ENCODE peak calls at places on chromosomes 7 and 10, in ten cellular contexts. V is HL-60, S is H1, R is body of pancreas, H is GM13976, G is GM12864, K is astrocyte, I is choroid plexus epithelial cell, P is AG09309, B is NB4. Z is an unnamed sample.

GRCh38 chr7:82221152-82221674 is 222.4 kb downstream of the CACNA2D1 start:
- DNase-seq in V (no peak), S (no peak), R (no peak), H (no peak), G (no peak), K (no peak), I (no peak), P (no peak), B (no peak), Z (no peak)

GRCh38 chr7:85025312-85025756 is 161.5 kb downstream of the SEMA3D start:
- DNase-seq in V (no peak), S (no peak), R (peak), H (no peak), G (no peak), K (peak), I (peak), P (no peak), B (no peak), Z (no peak)

GRCh38 chr10:130192276-130192848 is 56.2 kb downstream of the GLRX3 start:
- DNase-seq in V (no peak), S (no peak), R (no peak), H (no peak), G (no peak), K (no peak), I (no peak), P (no peak), B (no peak), Z (no peak)

GRCh38 chr10:91313761-91314520 is 93.5 kb downstream of the PCGF5 start:
- DNase-seq in V (no peak), S (no peak), R (no peak), H (no peak), G (no peak), K (peak), I (peak), P (no peak), B (no peak), Z (no peak)

GRCh38 chr7:3028767-3029111 is 14.9 kb downstream of the CARD11 start:
- DNase-seq in V (no peak), S (no peak), R (no peak), H (no peak), G (no peak), K (no peak), I (no peak), P (no peak), B (no peak), Z (no peak)

GRCh38 chr7:140275069-140275961 is 98.5 kb upstream of the KDM7A start:
- DNase-seq in V (no peak), S (no peak), R (no peak), H (no peak), G (no peak), K (no peak), I (peak), P (peak), B (no peak), Z (no peak)

GRCh38 chr10:69786791-69787190 is 14.9 kb upstream of the COL13A1 start:
- DNase-seq in V (no peak), S (no peak), R (no peak), H (no peak), G (no peak), K (no peak), I (peak), P (no peak), B (peak), Z (no peak)

GRCh38 chr10:99534939-99535763 is 2.4 kb downstream of the NKX2-3 start:
- DNase-seq in V (no peak), S (peak), R (no peak), H (peak), G (no peak), K (no peak), I (no peak), P (no peak), B (peak), Z (peak)

GRCh38 chr7:151271699-151272355 is 23.3 kb upstream of the SMARCD3 start:
- DNase-seq in V (peak), S (no peak), R (peak), H (no peak), G (no peak), K (no peak), I (peak), P (no peak), B (peak), Z (no peak)

GRCh38 chr7:151273646-151274375 is 25.3 kb upstream of the SMARCD3 start:
- DNase-seq in V (no peak), S (no peak), R (no peak), H (no peak), G (no peak), K (no peak), I (no peak), P (no peak), B (no peak), Z (no peak)

GRCh38 chr7:151272877-151273276 is 24.4 kb upstream of the SMARCD3 start:
- DNase-seq in V (no peak), S (no peak), R (no peak), H (no peak), G (no peak), K (no peak), I (no peak), P (no peak), B (no peak), Z (no peak)

GRCh38 chr7:151274376-151274760 is 25.9 kb upstream of the SMARCD3 start:
- DNase-seq in V (no peak), S (no peak), R (no peak), H (no peak), G (no peak), K (no peak), I (no peak), P (no peak), B (no peak), Z (no peak)

DNA sequence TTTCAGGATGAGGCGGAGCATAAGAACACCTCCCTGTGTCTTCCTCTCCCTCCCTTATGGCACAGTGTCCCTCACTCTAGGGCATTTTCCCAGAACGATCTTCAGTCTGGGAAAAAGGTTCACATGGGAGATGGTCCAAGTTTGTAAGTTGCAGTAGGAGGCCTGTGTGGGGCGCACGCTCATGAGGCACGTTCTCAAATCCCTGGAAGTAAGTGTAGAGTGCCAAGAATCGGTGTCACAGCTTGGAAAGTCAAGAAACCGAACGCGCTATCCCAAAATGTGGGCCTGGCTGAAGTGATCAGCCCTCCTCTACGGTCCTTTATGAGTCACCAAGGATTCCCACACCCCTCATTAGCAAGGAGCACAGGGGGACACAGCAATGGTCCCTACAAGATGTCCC is 23.9 kb upstream of the SMARCD3 start:
- DNase-seq in V (no peak), S (no peak), R (no peak), H (no peak), G (no peak), K (no peak), I (no peak), P (no peak), B (peak), Z (no peak)
- TF ChIP-seq CTCF in V (no peak), S (no peak), R (no peak), H (no peak), G (no peak), K (no peak), I (no peak), P (no peak), B (no peak), Z (no peak)

GRCh38 chr10:119575506-119575905 is 21.3 kb downstream of the TIAL1 start:
- DNase-seq in V (no peak), S (no peak), R (no peak), H (no peak), G (no peak), K (peak), I (peak), P (no peak), B (no peak), Z (peak)

GRCh38 chr10:119575998-119576397 is 20.8 kb downstream of the TIAL1 start:
- DNase-seq in V (no peak), S (no peak), R (no peak), H (no peak), G (no peak), K (no peak), I (no peak), P (no peak), B (no peak), Z (no peak)

GRCh38 chr10:119578355-119578754 is 18.4 kb downstream of the TIAL1 start:
- DNase-seq in V (no peak), S (no peak), R (no peak), H (no peak), G (no peak), K (no peak), I (no peak), P (no peak), B (no peak), Z (no peak)
- TF ChIP-seq CTCF in V (no peak), S (no peak), R (no peak), H (no peak), G (no peak), K (no peak), I (no peak), P (no peak), B (no peak), Z (no peak)

DNA sequence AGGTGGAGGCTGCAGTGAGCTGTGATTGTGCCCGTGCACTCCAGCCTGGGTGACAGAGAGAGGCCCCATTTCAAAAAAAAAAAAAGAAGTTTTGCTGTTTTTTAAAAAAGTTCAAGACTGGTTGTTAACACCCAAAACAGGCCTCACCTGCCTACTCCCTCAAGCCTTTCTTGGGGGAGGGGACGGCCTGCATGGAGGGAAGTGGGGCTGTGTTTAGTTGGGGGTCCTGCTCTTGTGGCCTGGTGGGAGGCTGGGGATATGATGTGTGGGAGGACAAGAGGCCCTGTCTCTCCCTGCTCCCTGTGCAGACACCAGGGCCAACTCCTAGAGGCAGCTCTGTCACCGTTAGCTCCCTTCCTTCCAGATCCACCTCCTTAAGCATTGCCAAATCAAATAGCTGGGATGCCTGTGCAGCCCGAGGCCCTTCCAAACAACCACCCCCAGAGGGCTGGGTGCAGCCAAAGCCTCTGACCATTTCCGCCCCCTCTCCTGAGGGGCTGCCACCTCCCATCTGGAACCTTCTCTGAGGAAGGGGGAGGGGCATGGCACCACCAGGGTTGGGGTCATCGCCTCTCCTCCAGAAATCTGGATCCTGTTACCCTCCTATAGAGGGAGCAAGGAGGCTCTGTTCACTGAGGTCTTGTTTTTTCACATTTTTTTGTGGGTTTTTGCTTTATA is 32.9 kb upstream of the ANKRD2 start:
- DNase-seq in V (no peak), S (peak), R (no peak), H (no peak), G (no peak), K (peak), I (peak), P (peak), B (peak), Z (no peak)
- TF ChIP-seq CTCF in V (no peak), S (peak), R (no peak), H (no peak), G (no peak), K (peak), I (peak), P (peak), B (no peak), Z (no peak)

GRCh38 chr10:102066421-102067068 is 1.4 kb downstream of the HPS6 start:
- DNase-seq in V (no peak), S (no peak), R (no peak), H (no peak), G (no peak), K (no peak), I (no peak), P (no peak), B (no peak), Z (no peak)

GRCh38 chr10:102065561-102066420 is 642 bp downstream of the HPS6 start:
- DNase-seq in V (no peak), S (no peak), R (peak), H (peak), G (no peak), K (no peak), I (peak), P (no peak), B (peak), Z (peak)

GRCh38 chr10:102067091-102067916 is 2.2 kb downstream of the HPS6 start:
- DNase-seq in V (no peak), S (no peak), R (no peak), H (no peak), G (no peak), K (no peak), I (no peak), P (no peak), B (no peak), Z (no peak)

GRCh38 chr10:102064503-102064867 is 664 bp upstream of the HPS6 start:
- DNase-seq in V (no peak), S (no peak), R (no peak), H (no peak), G (no peak), K (no peak), I (no peak), P (no peak), B (no peak), Z (no peak)

GRCh38 chr10:102064868-102065560 is at the start of gene HPS6:
- DNase-seq in V (peak), S (peak), R (peak), H (peak), G (peak), K (peak), I (peak), P (peak), B (peak), Z (peak)
- TF ChIP-seq CTCF in V (no peak), S (no peak), R (no peak), H (no peak), G (no peak), K (no peak), I (no peak), P (no peak), B (peak), Z (no peak)